ENCODE peak calls at places on chromosomes 4 and X, in nine cellular contexts. T is Peyer's patch, I is BE2C, X is upper lobe of right lung, Z is GM12878, G is aorta, N is mucosa of descending colon, K is breast epithelium, U is PC-3. V is an unnamed sample.

GRCh38 chr4:127975121-127975770 is 10.0 kb downstream of the ABHD18 start:
- DNase-seq in T (no peak), I (no peak), X (no peak), Z (no peak), G (no peak), N (no peak), K (no peak), U (peak; percentile 94), V (no peak)

GRCh38 chrX:140190441-140191108 is 225.3 kb upstream of the CXorf66 start:
- DNase-seq in T (no peak), I (no peak), X (no peak), Z (no peak), G (no peak), N (peak; percentile 4), K (no peak), U (no peak), V (no peak)

GRCh38 chrX:53795583-53795982 is 109.1 kb upstream of the HUWE1 start:
- DNase-seq in T (no peak), I (no peak), X (no peak), Z (no peak), G (no peak), N (no peak), K (no peak), U (no peak), V (no peak)

GRCh38 chrX:11097920-11098319 is 13.2 kb upstream of the HCCS start:
- DNase-seq in T (no peak), I (no peak), X (no peak), Z (no peak), G (no peak), N (no peak), K (no peak), U (no peak), V (no peak)

GRCh38 chrX:40012039-40012799 is 85.5 kb downstream of the BCOR start:
- DNase-seq in T (peak; percentile 59), I (no peak), X (peak; percentile 65), Z (no peak), G (peak; percentile 53), N (peak; percentile 47), K (peak; percentile 51), U (peak; percentile 70), V (no peak)

GRCh38 chr4:182141046-182141445 is 102.2 kb upstream of the TENM3 start:
- DNase-seq in T (no peak), I (no peak), X (no peak), Z (no peak), G (no peak), N (no peak), K (no peak), U (no peak), V (no peak)

GRCh38 chr4:165210566-165210965 is 3.2 kb downstream of the KLHL2 start:
- DNase-seq in T (no peak), I (no peak), X (no peak), Z (no peak), G (no peak), N (no peak), K (no peak), U (peak; percentile 69), V (no peak)

GRCh38 chr4:2286904-2287593 is 25.1 kb upstream of the MXD4 start:
- DNase-seq in T (peak; percentile 40), I (peak; percentile 11), X (peak; percentile 51), Z (no peak), G (peak; percentile 17), N (no peak), K (no peak), U (no peak), V (no peak)

GRCh38 chrX:8042304-8042703 is 115.1 kb upstream of the PNPLA4 start:
- DNase-seq in T (no peak), I (no peak), X (no peak), Z (no peak), G (no peak), N (no peak), K (no peak), U (peak; percentile 31), V (no peak)

GRCh38 chrX:71283409-71284143 is at the start of gene NONO:
- DNase-seq in T (peak; percentile 80), I (peak; percentile 91), X (peak; percentile 89), Z (peak; percentile 90), G (peak; percentile 88), N (peak; percentile 91), K (peak; percentile 81), U (peak; percentile 99), V (peak; percentile 98)

GRCh38 chr4:76253511-76253910 is 2.0 kb downstream of the FAM47E start:
- DNase-seq in T (no peak), I (no peak), X (no peak), Z (no peak), G (no peak), N (no peak), K (no peak), U (no peak), V (no peak)

GRCh38 chr4:76256032-76256431 is 4.5 kb downstream of the FAM47E start:
- DNase-seq in T (no peak), I (no peak), X (no peak), Z (no peak), G (no peak), N (no peak), K (no peak), U (no peak), V (no peak)

GRCh38 chr4:76250962-76251361 is 559 bp upstream of the FAM47E start:
- DNase-seq in T (no peak), I (no peak), X (no peak), Z (no peak), G (no peak), N (peak; percentile 33), K (no peak), U (no peak), V (no peak)

GRCh38 chr4:76251448-76252270 is at the start of gene FAM47E:
- DNase-seq in T (peak; percentile 94), I (peak; percentile 80), X (peak; percentile 95), Z (no peak), G (peak; percentile 89), N (peak; percentile 82), K (peak; percentile 92), U (peak; percentile 61), V (peak; percentile 11)

DNA sequence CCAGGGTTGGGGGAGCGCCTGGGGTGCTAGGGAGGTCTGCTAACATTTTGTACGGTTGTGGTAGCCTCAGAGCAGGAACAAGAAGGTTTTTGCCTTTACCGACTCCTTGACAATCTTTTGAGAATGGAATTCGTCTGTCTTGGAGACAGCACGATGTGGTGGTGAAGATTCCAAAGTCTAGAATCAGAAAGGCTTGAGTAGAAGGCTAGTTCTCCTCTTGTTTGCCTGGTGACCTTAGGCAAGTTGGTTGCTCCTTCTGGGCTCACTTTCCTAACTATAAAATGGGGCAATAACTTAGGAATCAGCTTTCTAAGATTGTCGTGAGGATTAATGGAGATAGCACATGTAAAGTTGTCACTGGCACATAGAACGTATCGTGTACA is 741 bp downstream of the FAM47E start:
- DNase-seq in T (no peak), I (no peak), X (no peak), Z (no peak), G (no peak), N (no peak), K (no peak), U (no peak), V (no peak)
- H3K4me3 ChIP-seq in T (peak overlapping the region; percentile 57), I (peak overlapping the region; percentile 66), X (peak overlapping the region; percentile 61), Z (no peak overlapping the region), G (no peak overlapping the region), N (no peak overlapping the region), K (peak overlapping the region; percentile 77), U (no peak overlapping the region), V (no peak overlapping the region)

GRCh38 chr4:10184051-10184450 is 67.5 kb upstream of the WDR1 start:
- DNase-seq in T (no peak), I (no peak), X (no peak), Z (no peak), G (no peak), N (no peak), K (no peak), U (no peak), V (no peak)
- H3K4me1 ChIP-seq in T (no peaks in the 10 kb centered on the region), I (no peaks in the 10 kb centered on the region), X (no peaks in the 10 kb centered on the region), Z (peaks cover 7% of the 10 kb centered on the region), G (no peaks in the 10 kb centered on the region), N (no peaks in the 10 kb centered on the region), K (no peaks in the 10 kb centered on the region), U (no peaks in the 10 kb centered on the region), V (peaks cover 12% of the 10 kb centered on the region)

GRCh38 chrX:9611436-9612145 is 146.7 kb downstream of the TBL1X start:
- DNase-seq in T (no peak), I (no peak), X (no peak), Z (no peak), G (no peak), N (no peak), K (no peak), U (no peak), V (no peak)

GRCh38 chrX:9614016-9614415 is 149.2 kb downstream of the TBL1X start:
- DNase-seq in T (no peak), I (no peak), X (no peak), Z (no peak), G (no peak), N (no peak), K (no peak), U (peak; percentile 19), V (no peak)

GRCh38 chrX:9609987-9610386 is 145.1 kb downstream of the TBL1X start:
- DNase-seq in T (no peak), I (no peak), X (no peak), Z (no peak), G (no peak), N (no peak), K (no peak), U (no peak), V (no peak)

GRCh38 chrX:9612146-9612505 is 147.3 kb downstream of the TBL1X start:
- DNase-seq in T (no peak), I (no peak), X (no peak), Z (no peak), G (no peak), N (no peak), K (no peak), U (no peak), V (no peak)

GRCh38 chrX:9610774-9611392 is 146.0 kb downstream of the TBL1X start:
- DNase-seq in T (no peak), I (no peak), X (no peak), Z (no peak), G (no peak), N (no peak), K (no peak), U (peak; percentile 48), V (no peak)
- H3K4me3 ChIP-seq in T (no peak overlapping the region), I (no peak overlapping the region), X (no peak overlapping the region), Z (no peak overlapping the region), G (no peak overlapping the region), N (no peak overlapping the region), K (no peak overlapping the region), U (no peak overlapping the region), V (no peak overlapping the region)

DNA sequence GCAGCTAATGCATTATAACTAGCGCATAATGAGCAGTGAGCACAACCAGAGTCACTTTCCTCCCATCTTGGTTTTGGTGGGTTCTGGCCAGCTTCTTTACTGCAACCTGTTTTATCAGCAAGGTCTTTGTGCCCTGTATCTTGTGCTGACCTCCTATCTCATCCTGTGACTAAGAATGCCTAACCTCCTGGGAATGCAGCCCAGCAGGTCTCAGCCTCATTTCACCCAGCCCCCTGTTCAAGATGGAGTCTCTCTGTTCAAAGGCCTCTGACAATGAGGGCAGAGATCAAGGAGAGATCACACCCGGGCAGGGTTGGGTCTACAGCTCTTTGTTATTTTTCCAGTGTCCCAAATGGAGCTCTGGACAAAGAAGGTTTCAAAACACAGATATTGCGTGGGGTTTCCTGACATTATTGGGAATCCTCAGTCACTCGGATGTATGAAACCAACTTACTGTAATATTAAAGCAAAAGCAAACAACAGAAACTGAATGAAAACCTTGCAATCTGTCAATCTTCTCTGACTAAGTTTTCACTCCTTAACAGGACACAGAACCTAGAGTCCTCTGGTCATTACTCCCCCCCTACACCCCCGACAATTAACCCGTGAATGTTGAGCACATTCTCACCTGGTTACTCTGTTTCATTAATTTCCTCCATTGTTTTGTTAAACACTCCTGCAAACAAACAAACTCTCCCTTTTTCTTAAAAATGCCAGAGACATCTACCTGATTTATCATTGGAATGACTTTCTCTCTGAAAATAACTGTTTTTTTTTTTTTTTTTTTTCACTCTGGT is 468.8 kb upstream of the PRKX start:
- DNase-seq in T (no peak), I (no peak), X (no peak), Z (no peak), G (no peak), N (no peak), K (no peak), U (no peak), V (no peak)
- H3K4me1 ChIP-seq in T (no peaks in the 10 kb centered on the region), I (no peaks in the 10 kb centered on the region), X (no peaks in the 10 kb centered on the region), Z (no peaks in the 10 kb centered on the region), G (no peaks in the 10 kb centered on the region), N (no peaks in the 10 kb centered on the region), K (no peaks in the 10 kb centered on the region), U (no peaks in the 10 kb centered on the region), V (no peaks in the 10 kb centered on the region)

V was measured in CD4-positive, CD25-positive, alpha-beta regulatory T cell.